ENCODE peak calls at places on chromosomes 6 and 20, in four cellular contexts. Z is GM12878, T is K562, L is IMR-90. V is an unnamed sample.
A peak's percentile ranks its signal among the peaks of the same experiment; 100 is the strongest.

GRCh38 chr6:34656378-34657036 is 40.1 kb downstream of the ILRUN start:
- DNase-seq in Z (peak; percentile 97), L (peak; percentile 90), T (no peak), V (peak; percentile 66)

GRCh38 chr20:5996765-5997164 is 46.3 kb downstream of the MCM8 start:
- DNase-seq in L (no peak), T (no peak), Z (peak; percentile 40), V (no peak)

GRCh38 chr20:47672166-47672565 is 113.1 kb downstream of the SULF2 start:
- DNase-seq in Z (no peak), T (no peak), L (no peak), V (no peak)

GRCh38 chr6:18293192-18293904 is 29.0 kb upstream of the DEK start:
- DNase-seq in Z (no peak), T (no peak), L (peak; percentile 23), V (no peak)

GRCh38 chr20:396252-396618 is 11.9 kb upstream of the RBCK1 start:
- DNase-seq in L (no peak), Z (no peak), T (no peak), V (no peak)

GRCh38 chr6:2823104-2823850 is 18.4 kb downstream of the SERPINB1 start:
- DNase-seq in T (no peak), Z (no peak), L (peak; percentile 36), V (no peak)

GRCh38 chr20:48603116-48603818 is 224.5 kb downstream of the PREX1 start:
- DNase-seq in T (no peak), L (no peak), Z (no peak), V (no peak)

GRCh38 chr6:166656269-166657206 is 29.5 kb upstream of the RPS6KA2 start:
- DNase-seq in L (peak; percentile 58), Z (no peak), T (no peak), V (no peak)

GRCh38 chr20:50285376-50286173 is 94.9 kb downstream of the CEBPB start:
- DNase-seq in Z (peak; percentile 28), T (no peak), L (peak; percentile 86), V (peak; percentile 64)

GRCh38 chr6:2503816-2504494 is 246.8 kb downstream of the MYLK4 start:
- DNase-seq in T (no peak), Z (no peak), L (peak; percentile 53), V (no peak)

GRCh38 chr20:23350855-23351838 is 556 bp downstream of the NXT1 start:
- DNase-seq in T (no peak), L (peak; percentile 45), Z (no peak), V (peak; percentile 56)

GRCh38 chr20:3679749-3680700 is 1.8 kb downstream of the ADAM33 start:
- DNase-seq in T (no peak), Z (no peak), L (peak; percentile 48), V (peak; percentile 59)

GRCh38 chr6:52543262-52543661 is 33.6 kb downstream of the TRAM2 start:
- DNase-seq in T (no peak), L (peak; percentile 68), Z (no peak), V (no peak)

GRCh38 chr6:34439442-34439841 is 13.6 kb upstream of the RPS10 start:
- DNase-seq in Z (no peak), L (no peak), T (no peak), V (no peak)

GRCh38 chr6:83509416-83509815 is 2.9 kb upstream of the PRSS35 start:
- DNase-seq in T (no peak), Z (no peak), L (peak; percentile 34), V (no peak)

DNA sequence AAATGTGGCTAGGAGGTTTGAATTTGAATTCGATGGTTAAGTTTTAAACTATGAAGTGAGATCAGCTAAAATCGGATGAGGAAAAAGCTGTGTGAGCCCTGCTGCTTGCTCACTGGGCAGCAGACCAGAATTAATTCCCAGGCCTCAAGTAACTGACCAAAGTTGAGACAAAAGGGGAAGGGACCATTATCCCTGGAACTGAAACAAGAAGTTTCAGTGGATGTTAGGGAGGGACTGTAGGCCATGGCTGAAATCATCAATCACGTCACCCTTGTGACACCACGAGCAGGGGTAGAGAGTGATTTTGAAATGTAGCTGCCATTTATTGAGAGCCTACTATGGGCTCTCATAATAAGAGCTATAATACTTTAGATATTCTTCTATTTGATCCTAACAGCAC is 7.0 kb upstream of the PRSS35 start:
- DNase-seq in L (no peak), T (no peak), Z (no peak), V (no peak)
- H3K36me3 ChIP-seq in L (no peaks in the 10 kb centered on the region), T (no peaks in the 10 kb centered on the region), Z (no peaks in the 10 kb centered on the region), V (no peaks in the 10 kb centered on the region)

GRCh38 chr20:58695895-58696375 is 3.3 kb downstream of the NPEPL1 start:
- DNase-seq in T (no peak), L (no peak), Z (no peak), V (no peak)
- TF ChIP-seq RCOR1 in T (no peak), L (no peak), Z (no peak), V (no peak)

DNA sequence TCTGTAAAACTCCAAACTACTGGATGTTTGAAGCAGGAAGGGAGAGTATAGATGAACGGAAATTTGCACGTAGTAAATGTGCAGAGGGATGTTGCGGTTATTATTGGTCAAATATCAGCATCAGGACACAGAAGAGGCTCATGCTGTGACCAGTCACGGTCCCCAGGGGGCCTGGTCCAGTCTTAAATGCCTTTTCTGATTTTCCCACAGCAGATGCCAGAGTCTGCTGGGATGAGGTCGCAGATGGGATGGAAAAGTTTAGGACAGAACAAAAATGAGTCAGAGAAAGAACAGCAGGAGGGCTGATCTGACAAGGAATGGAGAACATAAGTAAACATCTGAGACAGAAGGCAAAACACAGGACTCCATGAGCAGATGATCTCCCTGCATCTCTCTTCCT is 11.7 kb upstream of the SIRPG start:
- DNase-seq in Z (no peak), L (no peak), T (no peak), V (no peak)
- H3K9ac ChIP-seq in Z (no peak overlapping the region), L (no peak overlapping the region), T (no peak overlapping the region), V (no peak overlapping the region)

GRCh38 chr6:40528051-40528450 is 59.1 kb downstream of the LRFN2 start:
- DNase-seq in T (no peak), Z (no peak), L (no peak), V (no peak)

GRCh38 chr6:40532349-40533028 is 54.7 kb downstream of the LRFN2 start:
- DNase-seq in T (no peak), L (no peak), Z (no peak), V (no peak)

GRCh38 chr6:40526036-40526435 is 61.1 kb downstream of the LRFN2 start:
- DNase-seq in Z (no peak), L (no peak), T (no peak), V (no peak)

GRCh38 chr6:40524797-40525584 is 62.2 kb downstream of the LRFN2 start:
- DNase-seq in T (no peak), L (no peak), Z (no peak), V (no peak)

DNA sequence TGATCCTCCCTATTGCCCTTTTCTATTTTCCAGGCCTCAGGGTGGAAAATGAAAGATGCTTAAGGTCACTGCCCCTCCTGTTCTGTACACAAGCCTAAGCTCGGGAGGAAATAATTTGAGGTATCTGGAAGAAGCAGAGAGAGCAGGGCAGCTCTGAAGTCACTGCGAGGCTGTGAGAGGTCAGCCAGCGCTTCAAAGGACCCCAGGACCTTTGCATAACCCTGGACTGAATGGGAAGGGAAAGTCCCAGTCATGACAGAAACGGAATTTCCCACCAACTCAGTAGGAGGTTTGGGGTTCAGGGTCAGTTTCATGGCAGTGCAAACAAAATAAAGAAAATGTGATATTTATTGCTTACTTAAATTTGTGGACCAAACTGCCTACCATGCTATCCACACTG is 58.1 kb downstream of the LRFN2 start:
- DNase-seq in Z (no peak), L (no peak), T (no peak), V (no peak)
- H3K36me3 ChIP-seq in Z (no peaks in the 10 kb centered on the region), L (no peaks in the 10 kb centered on the region), T (no peaks in the 10 kb centered on the region), V (no peaks in the 10 kb centered on the region)

GRCh38 chr6:136094812-136095211 is 155.3 kb downstream of the MTFR2 start:
- DNase-seq in T (no peak), L (no peak), Z (no peak), V (no peak)
- TF ChIP-seq RCOR1 in T (no peak), L (no peak), Z (no peak), V (no peak)

GRCh38 chr20:16158090-16158975 is 414.9 kb downstream of the KIF16B start:
- DNase-seq in Z (peak; percentile 25), L (no peak), T (no peak), V (no peak)

GRCh38 chr20:16158976-16159286 is 414.3 kb downstream of the KIF16B start:
- DNase-seq in T (no peak), L (no peak), Z (no peak), V (no peak)
- H3K9ac ChIP-seq in T (no peak overlapping the region), L (no peak overlapping the region), Z (no peak overlapping the region), V (no peak overlapping the region)

GRCh38 chr6:129429953-129430352 is 280.0 kb downstream of the ARHGAP18 start:
- DNase-seq in Z (no peak), L (no peak), T (no peak), V (no peak)

GRCh38 chr6:129432738-129433137 is 277.2 kb downstream of the ARHGAP18 start:
- DNase-seq in Z (no peak), T (no peak), L (peak; percentile 31), V (no peak)

GRCh38 chr6:129434091-129434490 is 275.9 kb downstream of the ARHGAP18 start:
- DNase-seq in L (no peak), T (no peak), Z (no peak), V (no peak)
- H3K36me3 ChIP-seq in L (no peaks in the 10 kb centered on the region), T (no peaks in the 10 kb centered on the region), Z (no peaks in the 10 kb centered on the region), V (no peaks in the 10 kb centered on the region)

DNA sequence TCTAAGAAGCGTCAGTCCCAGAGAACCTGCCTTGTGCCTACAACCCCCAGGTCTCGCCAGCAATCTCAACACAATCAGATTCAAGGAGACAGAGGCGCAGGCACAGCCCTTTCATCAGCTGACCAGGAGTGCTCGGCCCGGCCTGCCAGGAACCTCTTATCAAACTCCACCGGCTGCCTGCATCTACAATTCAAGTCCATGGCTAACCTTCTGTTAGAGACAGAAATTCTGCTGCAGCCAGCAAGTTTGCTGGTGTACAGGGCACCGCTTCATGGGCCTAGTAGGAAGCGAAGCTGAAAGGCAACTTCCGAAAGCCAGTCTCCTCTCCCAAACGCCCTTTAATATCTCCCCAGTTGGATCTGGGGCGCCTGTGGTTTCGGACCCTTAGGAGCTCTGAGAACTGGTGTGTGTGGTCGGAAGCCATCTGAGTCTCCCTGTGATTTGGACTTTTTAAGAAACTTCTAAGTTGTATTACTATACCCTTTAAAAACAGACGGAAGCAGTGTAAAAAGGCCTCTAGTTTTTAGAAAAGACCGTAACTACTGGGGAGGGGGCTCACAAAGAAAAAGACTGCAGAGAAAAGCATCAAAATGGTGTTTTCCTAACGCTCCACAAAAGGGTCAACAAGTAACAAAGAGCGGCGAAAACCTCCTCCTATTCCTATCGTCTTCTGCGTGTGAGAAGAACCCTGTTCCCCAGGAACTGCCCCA is 1.7 kb downstream of the EZR start:
- DNase-seq in L (peak; percentile 48), T (peak; percentile 76), Z (no peak), V (peak; percentile 56)
- TF ChIP-seq RCOR1 in L (no peak), T (peak; percentile 98), Z (no peak), V (no peak)

DNA sequence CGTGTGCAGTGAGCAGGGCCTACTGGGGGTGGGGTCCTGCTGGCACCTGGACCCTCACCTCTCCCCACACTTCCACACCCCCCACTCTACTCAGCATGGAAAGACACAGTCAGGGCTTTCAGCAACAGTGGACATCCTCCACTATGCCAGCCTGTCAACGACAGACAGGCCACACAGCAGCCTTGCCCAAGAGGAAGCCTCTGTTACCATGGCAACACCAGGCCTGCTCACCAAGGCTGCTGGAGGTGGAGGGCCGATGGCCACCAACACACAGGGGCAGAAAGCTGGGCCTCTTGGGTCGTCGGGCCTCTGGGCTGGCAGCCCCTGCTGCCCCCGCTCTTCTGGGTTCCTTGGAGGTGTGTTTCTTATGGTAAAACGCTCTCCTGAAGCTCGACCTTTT is 13.6 kb downstream of the BNIP5 start:
- DNase-seq in Z (no peak), L (no peak), T (no peak), V (peak; percentile 83)
- H3K9ac ChIP-seq in Z (no peak overlapping the region), L (no peak overlapping the region), T (no peak overlapping the region), V (no peak overlapping the region)